ENCODE peak calls at places on chromosomes 16 and 17, in eight cellular contexts. One of them, this sample, is unnamed.
A peak's percentile ranks its signal among the peaks of the same experiment; 100 is the strongest.

GRCh38 chr16:35463358-35463757 is 2003.9 kb downstream of the TP53TG3F start:
- DNase-seq in stromal cell of bone marrow: no peak
- DNase-seq in stimulated activated CD4-positive, alpha-beta T cell treated with anti-CD3 and anti-CD28 coated beads, Interleukin-12 subunit alpha, Interleukin-12 subunit beta, amount 100 ng/mL, for 4 hours: no peak
- DNase-seq in Right ventricle myocardium superior: no peak
- DNase-seq in retina: no peak
- DNase-seq in sigmoid colon: no peak
- DNase-seq in cardiac fibroblast: no peak
- DNase-seq in stimulated activated CD8-positive, alpha-beta memory T cell treated with anti-CD3 and anti-CD28 coated beads, Interleukin-4, amount 100 ng/mL, for 24 hours: no peak
- DNase-seq in this sample: no peak

GRCh38 chr17:65283704-65284103 is 146.5 kb downstream of the RGS9 start:
- DNase-seq in sigmoid colon: no peak
- DNase-seq in cardiac fibroblast: peak; percentile 18
- DNase-seq in retina: no peak
- DNase-seq in stromal cell of bone marrow: peak; percentile 74
- DNase-seq in Right ventricle myocardium superior: no peak
- DNase-seq in stimulated activated CD8-positive, alpha-beta memory T cell treated with anti-CD3 and anti-CD28 coated beads, Interleukin-4, amount 100 ng/mL, for 24 hours: no peak
- DNase-seq in stimulated activated CD4-positive, alpha-beta T cell treated with anti-CD3 and anti-CD28 coated beads, Interleukin-12 subunit alpha, Interleukin-12 subunit beta, amount 100 ng/mL, for 4 hours: no peak
- DNase-seq in this sample: no peak

GRCh38 chr16:12119562-12119961 is 143.0 kb downstream of the SNX29 start:
- DNase-seq in sigmoid colon: no peak
- DNase-seq in stromal cell of bone marrow: peak; percentile 31
- DNase-seq in cardiac fibroblast: peak; percentile 32
- DNase-seq in stimulated activated CD8-positive, alpha-beta memory T cell treated with anti-CD3 and anti-CD28 coated beads, Interleukin-4, amount 100 ng/mL, for 24 hours: no peak
- DNase-seq in Right ventricle myocardium superior: no peak
- DNase-seq in stimulated activated CD4-positive, alpha-beta T cell treated with anti-CD3 and anti-CD28 coated beads, Interleukin-12 subunit alpha, Interleukin-12 subunit beta, amount 100 ng/mL, for 4 hours: no peak
- DNase-seq in retina: no peak
- DNase-seq in this sample: no peak

GRCh38 chr17:76501018-76501826 is at the start of gene RHBDF2:
- DNase-seq in stromal cell of bone marrow: peak; percentile 37
- DNase-seq in stimulated activated CD4-positive, alpha-beta T cell treated with anti-CD3 and anti-CD28 coated beads, Interleukin-12 subunit alpha, Interleukin-12 subunit beta, amount 100 ng/mL, for 4 hours: peak; percentile 96
- DNase-seq in Right ventricle myocardium superior: peak; percentile 95
- DNase-seq in stimulated activated CD8-positive, alpha-beta memory T cell treated with anti-CD3 and anti-CD28 coated beads, Interleukin-4, amount 100 ng/mL, for 24 hours: peak; percentile 89
- DNase-seq in retina: peak; percentile 70
- DNase-seq in sigmoid colon: peak; percentile 93
- DNase-seq in cardiac fibroblast: peak; percentile 71
- DNase-seq in this sample: peak; percentile 93

GRCh38 chr17:19651461-19652238 is 3.1 kb downstream of the ALDH3A2 start:
- DNase-seq in stimulated activated CD8-positive, alpha-beta memory T cell treated with anti-CD3 and anti-CD28 coated beads, Interleukin-4, amount 100 ng/mL, for 24 hours: no peak
- DNase-seq in stromal cell of bone marrow: no peak
- DNase-seq in cardiac fibroblast: no peak
- DNase-seq in Right ventricle myocardium superior: no peak
- DNase-seq in sigmoid colon: no peak
- DNase-seq in retina: no peak
- DNase-seq in stimulated activated CD4-positive, alpha-beta T cell treated with anti-CD3 and anti-CD28 coated beads, Interleukin-12 subunit alpha, Interleukin-12 subunit beta, amount 100 ng/mL, for 4 hours: no peak
- DNase-seq in this sample: no peak

GRCh38 chr16:66927918-66928649 is 2.7 kb upstream of the RRAD start:
- DNase-seq in stimulated activated CD8-positive, alpha-beta memory T cell treated with anti-CD3 and anti-CD28 coated beads, Interleukin-4, amount 100 ng/mL, for 24 hours: no peak
- DNase-seq in Right ventricle myocardium superior: no peak
- DNase-seq in stromal cell of bone marrow: no peak
- DNase-seq in sigmoid colon: no peak
- DNase-seq in stimulated activated CD4-positive, alpha-beta T cell treated with anti-CD3 and anti-CD28 coated beads, Interleukin-12 subunit alpha, Interleukin-12 subunit beta, amount 100 ng/mL, for 4 hours: no peak
- DNase-seq in cardiac fibroblast: peak; percentile 31
- DNase-seq in retina: no peak
- DNase-seq in this sample: no peak

GRCh38 chr17:1484586-1485310 is 7.7 kb downstream of the MYO1C start:
- DNase-seq in Right ventricle myocardium superior: peak; percentile 74
- DNase-seq in stromal cell of bone marrow: no peak
- DNase-seq in cardiac fibroblast: peak; percentile 52
- DNase-seq in retina: peak; percentile 63
- DNase-seq in stimulated activated CD4-positive, alpha-beta T cell treated with anti-CD3 and anti-CD28 coated beads, Interleukin-12 subunit alpha, Interleukin-12 subunit beta, amount 100 ng/mL, for 4 hours: peak; percentile 21
- DNase-seq in stimulated activated CD8-positive, alpha-beta memory T cell treated with anti-CD3 and anti-CD28 coated beads, Interleukin-4, amount 100 ng/mL, for 24 hours: no peak
- DNase-seq in sigmoid colon: peak; percentile 85
- DNase-seq in this sample: peak; percentile 36

GRCh38 chr17:1043601-1044251 is 46.8 kb downstream of the TIMM22 start:
- DNase-seq in retina: peak; percentile 70
- DNase-seq in stimulated activated CD8-positive, alpha-beta memory T cell treated with anti-CD3 and anti-CD28 coated beads, Interleukin-4, amount 100 ng/mL, for 24 hours: no peak
- DNase-seq in sigmoid colon: peak; percentile 81
- DNase-seq in stimulated activated CD4-positive, alpha-beta T cell treated with anti-CD3 and anti-CD28 coated beads, Interleukin-12 subunit alpha, Interleukin-12 subunit beta, amount 100 ng/mL, for 4 hours: no peak
- DNase-seq in cardiac fibroblast: peak; percentile 52
- DNase-seq in stromal cell of bone marrow: no peak
- DNase-seq in Right ventricle myocardium superior: peak; percentile 86
- DNase-seq in this sample: no peak

GRCh38 chr17:20086416-20087074 is 77.4 kb downstream of the SPECC1 start:
- DNase-seq in cardiac fibroblast: no peak
- DNase-seq in sigmoid colon: no peak
- DNase-seq in retina: no peak
- DNase-seq in stimulated activated CD8-positive, alpha-beta memory T cell treated with anti-CD3 and anti-CD28 coated beads, Interleukin-4, amount 100 ng/mL, for 24 hours: no peak
- DNase-seq in stimulated activated CD4-positive, alpha-beta T cell treated with anti-CD3 and anti-CD28 coated beads, Interleukin-12 subunit alpha, Interleukin-12 subunit beta, amount 100 ng/mL, for 4 hours: no peak
- DNase-seq in Right ventricle myocardium superior: no peak
- DNase-seq in stromal cell of bone marrow: no peak
- DNase-seq in this sample: no peak

This sample was measured in activated T-helper 9 cell treated with anti-CD3 and anti-CD28 coated beads, Interleukin-2, amount 50 U/mL, for 16 hours.